ENCODE peak calls at places on chromosomes 5 and 9, in four cellular contexts. K, I, L and E are unnamed samples.

GRCh38 chr5:25568989-25569625 is 924.3 kb upstream of the CDH10 start:
- DNase-seq in K (peak), I (no peak), L (no peak), E (no peak)

GRCh38 chr9:19375536-19375935 is 4.5 kb downstream of the RPS6 start:
- DNase-seq in K (no peak), I (no peak), L (no peak), E (no peak)

GRCh38 chr9:10238087-10238486 is 374.7 kb downstream of the PTPRD start:
- DNase-seq in K (no peak), I (no peak), L (no peak), E (no peak)

GRCh38 chr5:35009657-35010056 is 38.1 kb downstream of the AGXT2 start:
- DNase-seq in K (no peak), I (no peak), L (no peak), E (no peak)

GRCh38 chr9:79685576-79685975 is 113.8 kb downstream of the TLE4 start:
- DNase-seq in K (no peak), I (no peak), L (no peak), E (no peak)

GRCh38 chr5:33690736-33691135 is 201.1 kb downstream of the ADAMTS12 start:
- DNase-seq in K (no peak), I (no peak), L (no peak), E (no peak)

GRCh38 chr9:73022353-73022752 is 69.5 kb upstream of the ALDH1A1 start:
- DNase-seq in K (no peak), I (no peak), L (no peak), E (no peak)

GRCh38 chr5:178320281-178320855 is 87.8 kb upstream of the PHYKPL start:
- DNase-seq in K (no peak), I (no peak), L (no peak), E (no peak)

GRCh38 chr5:75510836-75511434 is 494 bp downstream of the CERT1 start:
- DNase-seq in K (peak), I (no peak), L (peak), E (no peak)

GRCh38 chr9:34541540-34541939 is 18.8 kb upstream of the ENHO start:
- DNase-seq in K (no peak), I (no peak), L (no peak), E (no peak)

GRCh38 chr5:102554728-102555127 is 55.9 kb upstream of the SLCO6A1 start:
- DNase-seq in K (no peak), I (peak), L (peak), E (no peak)
- TF ChIP-seq TCF7L2 in K (no peak), I (no peak), L (no peak), E (no peak)

GRCh38 chr5:61435368-61435767 is 103.3 kb downstream of the ZSWIM6 start:
- DNase-seq in K (no peak), I (no peak), L (no peak), E (no peak)
- TF ChIP-seq POLR2AphosphoS5 in K (no peak), I (no peak), L (no peak), E (no peak)

DNA sequence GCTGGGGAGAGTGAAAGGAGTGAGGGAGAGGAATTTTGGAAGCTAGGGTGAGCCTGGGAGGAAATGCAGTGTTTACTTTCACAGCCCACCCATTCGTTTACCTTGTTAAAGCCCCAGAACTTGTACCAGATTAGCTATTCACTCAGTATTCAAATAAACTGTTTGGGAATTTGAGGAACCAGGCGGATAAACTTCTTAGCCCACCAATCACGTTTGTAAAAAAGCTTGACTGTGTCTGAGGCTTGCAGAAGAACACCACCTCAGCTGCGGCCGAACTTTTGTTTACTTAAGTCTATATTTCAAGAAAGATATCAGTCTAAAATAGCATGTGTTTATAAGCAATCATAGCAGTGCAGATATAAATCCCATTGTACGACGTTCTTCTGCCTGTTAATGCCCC is 5.2 kb upstream of the TLE1 start:
- DNase-seq in K (no peak), I (no peak), L (no peak), E (no peak)
- TF ChIP-seq TCF7L2 in K (no peak), I (no peak), L (no peak), E (no peak)

GRCh38 chr9:86822006-86822405 is 125.3 kb downstream of the GAS1 start:
- DNase-seq in K (no peak), I (no peak), L (no peak), E (no peak)

GRCh38 chr9:86821011-86821845 is 126.1 kb downstream of the GAS1 start:
- DNase-seq in K (no peak), I (no peak), L (no peak), E (no peak)

GRCh38 chr9:86827893-86828292 is 119.4 kb downstream of the GAS1 start:
- DNase-seq in K (no peak), I (no peak), L (no peak), E (no peak)

GRCh38 chr9:86818636-86819035 is 128.7 kb downstream of the GAS1 start:
- DNase-seq in K (no peak), I (no peak), L (no peak), E (no peak)

GRCh38 chr9:86822414-86822813 is 124.9 kb downstream of the GAS1 start:
- DNase-seq in K (no peak), I (no peak), L (no peak), E (no peak)
- TF ChIP-seq POLR2AphosphoS5 in K (no peak), I (no peak), L (no peak), E (no peak)

GRCh38 chr5:124626053-124626452 is 120.4 kb downstream of the ZNF608 start:
- DNase-seq in K (no peak), I (no peak), L (no peak), E (no peak)

GRCh38 chr5:124627815-124628214 is 118.6 kb downstream of the ZNF608 start:
- DNase-seq in K (no peak), I (no peak), L (no peak), E (no peak)

GRCh38 chr5:124630767-124631704 is 115.4 kb downstream of the ZNF608 start:
- DNase-seq in K (no peak), I (no peak), L (no peak), E (no peak)

GRCh38 chr5:124628251-124628650 is 118.2 kb downstream of the ZNF608 start:
- DNase-seq in K (no peak), I (no peak), L (no peak), E (no peak)

GRCh38 chr5:124628721-124629596 is 117.5 kb downstream of the ZNF608 start:
- DNase-seq in K (peak), I (peak), L (peak), E (peak)
- TF ChIP-seq TCF7L2 in K (no peak), I (peak), L (no peak), E (no peak)